ENCODE peak calls at places on chromosomes 1 and 21, in four cellular contexts. One of them, this sample, is unnamed.

GRCh38 chr21:36456714-36457399 is 23.1 kb downstream of the CLDN14 start:
- DNase-seq in RWPE1: no peak
- DNase-seq in NCI-H1417: no peak
- DNase-seq in cardiac septum: no peak
- DNase-seq in this sample: no peak

GRCh38 chr1:225816643-225817538 is 7.0 kb downstream of the EPHX1 start:
- DNase-seq in cardiac septum: peak
- DNase-seq in NCI-H1417: no peak
- DNase-seq in RWPE1: no peak
- DNase-seq in this sample: no peak

GRCh38 chr1:17919525-17920439 is 164.6 kb downstream of the ACTL8 start:
- DNase-seq in cardiac septum: no peak
- DNase-seq in RWPE1: peak
- DNase-seq in NCI-H1417: peak
- DNase-seq in this sample: peak

GRCh38 chr1:17423781-17424245 is 15.7 kb downstream of the RCC2 start:
- DNase-seq in cardiac septum: no peak
- DNase-seq in RWPE1: no peak
- DNase-seq in NCI-H1417: no peak
- DNase-seq in this sample: no peak

GRCh38 chr1:30927448-30927847 is 18.9 kb upstream of the SDC3 start:
- DNase-seq in cardiac septum: no peak
- DNase-seq in RWPE1: no peak
- DNase-seq in NCI-H1417: no peak
- DNase-seq in this sample: no peak

GRCh38 chr1:56073614-56074356 is 505.6 kb downstream of the PLPP3 start:
- DNase-seq in cardiac septum: no peak
- DNase-seq in NCI-H1417: no peak
- DNase-seq in RWPE1: no peak
- DNase-seq in this sample: no peak

GRCh38 chr1:83694449-83694848 is 304.5 kb downstream of the TTLL7 start:
- DNase-seq in cardiac septum: no peak
- DNase-seq in NCI-H1417: no peak
- DNase-seq in RWPE1: no peak
- DNase-seq in this sample: no peak

GRCh38 chr1:156998840-156999239 is 46.7 kb downstream of the ARHGEF11 start:
- DNase-seq in cardiac septum: no peak
- DNase-seq in NCI-H1417: no peak
- DNase-seq in RWPE1: no peak
- DNase-seq in this sample: no peak

GRCh38 chr1:109393602-109394233 is 4.0 kb downstream of the SORT1 start:
- DNase-seq in cardiac septum: no peak
- DNase-seq in RWPE1: no peak
- DNase-seq in NCI-H1417: no peak
- DNase-seq in this sample: no peak

GRCh38 chr1:108831225-108831624 is 25.7 kb downstream of the AKNAD1 start:
- DNase-seq in RWPE1: peak
- DNase-seq in cardiac septum: no peak
- DNase-seq in NCI-H1417: no peak
- DNase-seq in this sample: no peak

This sample was measured in HTR-8/SVneo.